ENCODE peak calls at places on chromosomes 1 and 21, in seven cellular contexts. R, J, O, H, T, D and M are unnamed samples.

GRCh38 chr1:226511296-226511695 is 37.3 kb upstream of the STUM start:
- DNase-seq in R (no peak), J (no peak), O (no peak), H (no peak), T (peak; percentile 20), D (no peak), M (no peak)

GRCh38 chr1:15788624-15789301 is 18.7 kb downstream of the UQCRHL start:
- DNase-seq in R (no peak), J (no peak), O (no peak), H (no peak), T (no peak), D (no peak), M (no peak)

GRCh38 chr1:207021139-207021861 is 11.3 kb downstream of the C1orf116 start:
- DNase-seq in R (no peak), J (peak; percentile 74), O (no peak), H (no peak), T (no peak), D (no peak), M (no peak)

GRCh38 chr21:31502537-31503143 is 156.9 kb upstream of the SOD1 start:
- DNase-seq in R (no peak), J (no peak), O (no peak), H (no peak), T (no peak), D (no peak), M (no peak)

GRCh38 chr1:229377429-229377828 is 34.6 kb upstream of the CCSAP start:
- DNase-seq in R (no peak), J (no peak), O (no peak), H (no peak), T (no peak), D (no peak), M (no peak)

GRCh38 chr1:204359474-204360255 is at the start of gene PLEKHA6:
- DNase-seq in R (no peak), J (no peak), O (no peak), H (no peak), T (no peak), D (peak; percentile 86), M (no peak)

GRCh38 chr1:156896490-156897033 is 3.0 kb downstream of the PEAR1 start:
- DNase-seq in R (no peak), J (peak; percentile 27), O (peak; percentile 68), H (no peak), T (peak; percentile 54), D (no peak), M (no peak)

GRCh38 chr1:230743874-230744273 is 3.3 kb upstream of the CAPN9 start:
- DNase-seq in R (no peak), J (no peak), O (no peak), H (no peak), T (no peak), D (no peak), M (no peak)

GRCh38 chr1:38026592-38027200 is 14.2 kb downstream of the UTP11 start:
- DNase-seq in R (no peak), J (peak; percentile 63), O (no peak), H (peak; percentile 29), T (peak; percentile 77), D (peak; percentile 81), M (peak; percentile 26)

GRCh38 chr1:228830185-228830953 is 95.1 kb downstream of the RHOU start:
- DNase-seq in R (no peak), J (peak; percentile 58), O (no peak), H (no peak), T (peak; percentile 53), D (no peak), M (peak; percentile 45)

GRCh38 chr1:116902718-116903390 is 6.9 kb upstream of the PTGFRN start:
- DNase-seq in R (no peak), J (no peak), O (no peak), H (no peak), T (no peak), D (no peak), M (no peak)

GRCh38 chr1:32305310-32305709 is 13.4 kb downstream of the HDAC1 start:
- DNase-seq in R (no peak), J (no peak), O (no peak), H (no peak), T (no peak), D (no peak), M (no peak)

GRCh38 chr1:57208903-57209302 is 215.0 kb downstream of the DAB1 start:
- DNase-seq in R (no peak), J (no peak), O (no peak), H (no peak), T (no peak), D (no peak), M (no peak)

GRCh38 chr21:39087976-39088370 is 95.3 kb downstream of the PSMG1 start:
- DNase-seq in R (no peak), J (no peak), O (peak; percentile 66), H (no peak), T (no peak), D (no peak), M (peak; percentile 34)

GRCh38 chr1:184935919-184936798 is 38.1 kb downstream of the NIBAN1 start:
- DNase-seq in R (no peak), J (no peak), O (no peak), H (no peak), T (no peak), D (no peak), M (no peak)

GRCh38 chr1:112337028-112337531 is 58.9 kb upstream of the CTTNBP2NL start:
- DNase-seq in R (no peak), J (peak; percentile 17), O (peak; percentile 58), H (no peak), T (peak; percentile 54), D (no peak), M (no peak)

GRCh38 chr1:77888429-77889239 is at the start of gene NEXN:
- DNase-seq in R (peak; percentile 35), J (peak; percentile 44), O (peak; percentile 87), H (no peak), T (peak; percentile 80), D (peak; percentile 73), M (peak; percentile 58)

GRCh38 chr21:28624626-28625025 is 368.1 kb downstream of the LTN1 start:
- DNase-seq in R (no peak), J (no peak), O (no peak), H (no peak), T (no peak), D (no peak), M (no peak)

GRCh38 chr1:7956218-7957032 is 5.1 kb upstream of the PARK7 start:
- DNase-seq in R (no peak), J (no peak), O (no peak), H (no peak), T (no peak), D (no peak), M (no peak)

GRCh38 chr1:207024202-207025143 is 8.1 kb downstream of the C1orf116 start:
- DNase-seq in R (no peak), J (no peak), O (no peak), H (no peak), T (no peak), D (no peak), M (no peak)

GRCh38 chr1:37342736-37343135 is 131.6 kb upstream of the ZC3H12A start:
- DNase-seq in R (no peak), J (no peak), O (no peak), H (no peak), T (no peak), D (no peak), M (no peak)

GRCh38 chr1:32703479-32704291 is 1.1 kb upstream of the SYNC start:
- DNase-seq in R (no peak), J (no peak), O (peak; percentile 85), H (no peak), T (no peak), D (peak; percentile 32), M (no peak)

GRCh38 chr1:218671573-218671972 is 326.4 kb downstream of the TGFB2 start:
- DNase-seq in R (no peak), J (no peak), O (no peak), H (no peak), T (no peak), D (peak; percentile 47), M (no peak)

GRCh38 chr1:181219938-181220337 is 131.4 kb downstream of the IER5 start:
- DNase-seq in R (no peak), J (no peak), O (no peak), H (no peak), T (no peak), D (no peak), M (no peak)

GRCh38 chr1:6185635-6186382 is 5.7 kb upstream of the CHD5 start:
- DNase-seq in R (no peak), J (no peak), O (no peak), H (no peak), T (peak; percentile 62), D (no peak), M (no peak)

GRCh38 chr1:165595561-165595960 is 35.5 kb upstream of the MGST3 start:
- DNase-seq in R (no peak), J (no peak), O (no peak), H (no peak), T (no peak), D (no peak), M (no peak)

GRCh38 chr1:178739285-178740045 is 14.4 kb downstream of the RALGPS2 start:
- DNase-seq in R (no peak), J (no peak), O (no peak), H (no peak), T (no peak), D (no peak), M (no peak)

GRCh38 chr1:1068374-1069060 is 5.6 kb downstream of the RNF223 start:
- DNase-seq in R (peak; percentile 58), J (peak; percentile 80), O (no peak), H (no peak), T (peak; percentile 74), D (no peak), M (peak; percentile 88)

GRCh38 chr1:204143276-204144041 is 8.4 kb downstream of the ETNK2 start:
- DNase-seq in R (no peak), J (no peak), O (no peak), H (no peak), T (no peak), D (no peak), M (no peak)